ENCODE peak calls at places on chromosomes 1 and 21, in six cellular contexts. K, R, I, L, Z and N are unnamed samples. For H3K27me3, the result is how much of the 10 kb centered on the place peaks cover.

GRCh38 chr1:55232448-55233148 is 17.4 kb upstream of the USP24 start:
- DNase-seq in K (no peak), R (no peak), I (no peak), L (no peak), Z (no peak), N (no peak)

GRCh38 chr1:220272841-220273090 is 513 bp upstream of the RAB3GAP2 start:
- DNase-seq in K (no peak), R (no peak), I (no peak), L (no peak), Z (no peak), N (no peak)

GRCh38 chr1:20266642-20267041 is 24.0 kb upstream of the VWA5B1 start:
- DNase-seq in K (no peak), R (no peak), I (no peak), L (no peak), Z (no peak), N (no peak)

GRCh38 chr1:211928993-211929637 is 98.6 kb upstream of the LPGAT1 start:
- DNase-seq in K (no peak), R (no peak), I (no peak), L (no peak), Z (no peak), N (no peak)

GRCh38 chr21:45873866-45874265 is 107.7 kb upstream of the COL6A1 start:
- DNase-seq in K (peak), R (no peak), I (no peak), L (no peak), Z (no peak), N (no peak)

GRCh38 chr1:177171536-177172123 is 872 bp downstream of the BRINP2 start:
- DNase-seq in K (no peak), R (no peak), I (no peak), L (no peak), Z (no peak), N (no peak)

GRCh38 chr1:100626397-100626796 is 88.5 kb downstream of the GPR88 start:
- DNase-seq in K (no peak), R (no peak), I (no peak), L (no peak), Z (peak), N (no peak)

GRCh38 chr1:25534389-25534788 is 9.0 kb upstream of the LDLRAP1 start:
- DNase-seq in K (no peak), R (no peak), I (no peak), L (no peak), Z (no peak), N (no peak)

GRCh38 chr1:68495968-68496679 is 758 bp downstream of the DEPDC1 start:
- DNase-seq in K (no peak), R (no peak), I (no peak), L (no peak), Z (no peak), N (no peak)

GRCh38 chr1:72516264-72516663 is 233.9 kb upstream of the NEGR1 start:
- DNase-seq in K (no peak), R (no peak), I (no peak), L (no peak), Z (no peak), N (no peak)

GRCh38 chr1:25619101-25619890 is 2.7 kb downstream of the MAN1C1 start:
- DNase-seq in K (no peak), R (no peak), I (peak), L (peak), Z (no peak), N (no peak)

GRCh38 chr21:35258521-35258920 is 209.4 kb upstream of the RUNX1 start:
- DNase-seq in K (no peak), R (no peak), I (no peak), L (no peak), Z (no peak), N (no peak)

GRCh38 chr1:25649505-25650218 is 33.1 kb downstream of the MAN1C1 start:
- DNase-seq in K (no peak), R (peak), I (no peak), L (no peak), Z (no peak), N (no peak)

GRCh38 chr1:178495158-178495557 is 1.6 kb downstream of the CLEC20A start:
- DNase-seq in K (no peak), R (no peak), I (no peak), L (no peak), Z (no peak), N (no peak)

GRCh38 chr1:117060441-117061317 is 553 bp downstream of the TTF2 start:
- DNase-seq in K (no peak), R (peak), I (no peak), L (no peak), Z (peak), N (no peak)

GRCh38 chr1:13228343-13228781 is 2.4 kb upstream of the PRAMEF18 start:
- DNase-seq in K (no peak), R (no peak), I (no peak), L (no peak), Z (no peak), N (no peak)

GRCh38 chr1:205518616-205519540 is 14.4 kb downstream of the CDK18 start:
- DNase-seq in K (no peak), R (no peak), I (peak), L (no peak), Z (no peak), N (no peak)

GRCh38 chr1:55262822-55263221 is 47.7 kb upstream of the USP24 start:
- DNase-seq in K (no peak), R (no peak), I (no peak), L (no peak), Z (peak), N (no peak)

GRCh38 chr1:204041232-204041767 is 31.6 kb upstream of the SOX13 start:
- DNase-seq in K (no peak), R (peak), I (peak), L (peak), Z (peak), N (no peak)

GRCh38 chr1:4016351-4017130 is 116.5 kb upstream of the C1orf174 start:
- DNase-seq in K (no peak), R (no peak), I (no peak), L (no peak), Z (no peak), N (no peak)

GRCh38 chr1:2224621-2225020 is 3.5 kb upstream of the SKI start:
- DNase-seq in K (no peak), R (peak), I (no peak), L (no peak), Z (no peak), N (no peak)

GRCh38 chr1:3174487-3175247 is 105.7 kb downstream of the PRDM16 start:
- DNase-seq in K (peak), R (peak), I (peak), L (peak), Z (peak), N (no peak)

GRCh38 chr1:216836316-216836715 is 113.1 kb upstream of the ESRRG start:
- DNase-seq in K (no peak), R (no peak), I (no peak), L (no peak), Z (no peak), N (no peak)

GRCh38 chr1:78168306-78168705 is 122.5 kb downstream of the GIPC2 start:
- DNase-seq in K (no peak), R (no peak), I (no peak), L (no peak), Z (no peak), N (no peak)

GRCh38 chr1:11759791-11760190 is 2.2 kb upstream of the C1orf167 start:
- DNase-seq in K (no peak), R (no peak), I (no peak), L (no peak), Z (no peak), N (no peak)

GRCh38 chr1:61486783-61487505 is 238.0 kb downstream of the TM2D1 start:
- DNase-seq in K (no peak), R (peak), I (no peak), L (no peak), Z (no peak), N (no peak)

GRCh38 chr21:45740088-45740440 is 96.5 kb downstream of the PCBP3 start:
- DNase-seq in K (no peak), R (no peak), I (no peak), L (no peak), Z (no peak), N (no peak)

GRCh38 chr1:25688390-25689119 is 72.0 kb downstream of the MAN1C1 start:
- DNase-seq in K (no peak), R (peak), I (peak), L (no peak), Z (peak), N (no peak)

GRCh38 chr1:91005285-91005684 is 16.6 kb downstream of the ZNF644 start:
- DNase-seq in K (no peak), R (no peak), I (no peak), L (no peak), Z (no peak), N (no peak)

GRCh38 chr1:10424034-10424433 is 6.2 kb upstream of the CENPS start:
- DNase-seq in K (peak), R (no peak), I (peak), L (peak), Z (peak), N (no peak)

GRCh38 chr1:165527251-165527650 is 16.5 kb upstream of the LRRC52 start:
- DNase-seq in K (no peak), R (no peak), I (no peak), L (no peak), Z (no peak), N (no peak)

GRCh38 chr21:45539796-45540600 is 2.2 kb downstream of the SLC19A1 start:
- DNase-seq in K (peak), R (peak), I (no peak), L (peak), Z (no peak), N (peak)

GRCh38 chr1:102099916-102100315 is 103.2 kb upstream of the OLFM3 start:
- DNase-seq in K (no peak), R (no peak), I (no peak), L (no peak), Z (no peak), N (no peak)

GRCh38 chr1:102098536-102098935 is 101.8 kb upstream of the OLFM3 start:
- DNase-seq in K (no peak), R (no peak), I (no peak), L (no peak), Z (no peak), N (no peak)

GRCh38 chr1:102102276-102102780 is 105.6 kb upstream of the OLFM3 start:
- DNase-seq in K (no peak), R (no peak), I (no peak), L (no peak), Z (no peak), N (no peak)

GRCh38 chr1:102098081-102098480 is 101.4 kb upstream of the OLFM3 start:
- DNase-seq in K (no peak), R (no peak), I (no peak), L (no peak), Z (no peak), N (no peak)

GRCh38 chr1:102100666-102101065 is 103.9 kb upstream of the OLFM3 start:
- DNase-seq in K (no peak), R (no peak), I (no peak), L (no peak), Z (no peak), N (no peak)
- H3K27me3 ChIP-seq in K (under half), R (under half), I (under half), L (under half), Z (under half), N (under half)

DNA sequence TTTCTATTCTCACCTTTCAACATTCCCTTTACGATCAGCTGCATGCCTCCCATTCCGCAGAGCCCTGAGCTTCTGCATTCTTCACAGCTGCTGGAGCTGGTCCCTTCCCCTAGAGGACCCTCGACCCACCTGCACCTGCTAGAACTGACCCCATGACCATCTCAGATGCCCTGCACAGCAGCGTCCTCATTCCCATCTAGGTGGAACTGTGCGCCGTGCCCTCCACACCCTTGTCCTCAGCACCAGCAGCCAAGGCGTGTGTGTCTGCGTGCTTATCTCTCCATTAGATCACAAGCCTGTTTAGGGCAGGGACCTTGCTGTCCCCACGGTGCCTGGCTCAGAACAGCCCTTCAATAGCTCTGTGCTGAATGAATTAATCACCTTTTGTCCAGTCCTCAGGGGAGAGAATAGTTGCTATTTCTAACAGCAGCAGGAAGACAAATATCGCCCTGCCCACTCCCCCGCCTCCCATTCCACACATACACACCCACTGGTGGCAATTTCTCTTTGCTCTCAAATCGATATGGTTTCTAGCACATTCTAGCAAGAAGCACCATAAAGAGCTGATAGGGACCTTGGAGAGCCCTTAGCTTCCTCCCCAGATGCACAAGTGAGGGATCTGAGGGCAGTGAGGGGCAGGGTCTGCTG is 61.7 kb downstream of the KCNN3 start:
- DNase-seq in K (no peak), R (no peak), I (peak), L (peak), Z (no peak), N (no peak)
- H3K27me3 ChIP-seq in K (under half), R (under half), I (under half), L (under half), Z (under half), N (under half)

GRCh38 chr1:7376676-7377075 is 394.4 kb upstream of the VAMP3 start:
- DNase-seq in K (no peak), R (peak), I (no peak), L (no peak), Z (no peak), N (peak)

GRCh38 chr1:7380712-7381111 is 390.4 kb upstream of the VAMP3 start:
- DNase-seq in K (no peak), R (peak), I (no peak), L (peak), Z (no peak), N (peak)

GRCh38 chr1:7375781-7376660 is 395.1 kb upstream of the VAMP3 start:
- DNase-seq in K (no peak), R (peak), I (no peak), L (no peak), Z (no peak), N (peak)

GRCh38 chr1:7379445-7379971 is 391.6 kb upstream of the VAMP3 start:
- DNase-seq in K (no peak), R (peak), I (no peak), L (peak), Z (peak), N (peak)

GRCh38 chr1:7378346-7379130 is 392.6 kb upstream of the VAMP3 start:
- DNase-seq in K (no peak), R (peak), I (no peak), L (no peak), Z (no peak), N (peak)
- H3K27me3 ChIP-seq in K (under half), R (under half), I (under half), L (under half), Z (under half), N (under half)

GRCh38 chr1:201291917-201292316 is 8.6 kb downstream of the PKP1 start:
- DNase-seq in K (no peak), R (no peak), I (no peak), L (no peak), Z (no peak), N (no peak)
- H3K27me3 ChIP-seq in K (under half), R (under half), I (under half), L (half or more), Z (under half), N (under half)

GRCh38 chr1:31675761-31676160 is 28.1 kb downstream of the COL16A1 start:
- DNase-seq in K (no peak), R (no peak), I (no peak), L (no peak), Z (no peak), N (no peak)

GRCh38 chr1:31677401-31677800 is 26.4 kb downstream of the COL16A1 start:
- DNase-seq in K (no peak), R (no peak), I (no peak), L (no peak), Z (no peak), N (no peak)

GRCh38 chr1:31672988-31673387 is 28.3 kb upstream of the PEF1 start:
- DNase-seq in K (no peak), R (no peak), I (peak), L (peak), Z (no peak), N (no peak)

GRCh38 chr1:31674626-31675025 is 29.2 kb downstream of the COL16A1 start:
- DNase-seq in K (no peak), R (no peak), I (no peak), L (no peak), Z (no peak), N (no peak)

GRCh38 chr1:31675161-31675560 is 28.7 kb downstream of the COL16A1 start:
- DNase-seq in K (no peak), R (no peak), I (no peak), L (no peak), Z (no peak), N (no peak)
- H3K27me3 ChIP-seq in K (under half), R (under half), I (under half), L (under half), Z (under half), N (under half)

DNA sequence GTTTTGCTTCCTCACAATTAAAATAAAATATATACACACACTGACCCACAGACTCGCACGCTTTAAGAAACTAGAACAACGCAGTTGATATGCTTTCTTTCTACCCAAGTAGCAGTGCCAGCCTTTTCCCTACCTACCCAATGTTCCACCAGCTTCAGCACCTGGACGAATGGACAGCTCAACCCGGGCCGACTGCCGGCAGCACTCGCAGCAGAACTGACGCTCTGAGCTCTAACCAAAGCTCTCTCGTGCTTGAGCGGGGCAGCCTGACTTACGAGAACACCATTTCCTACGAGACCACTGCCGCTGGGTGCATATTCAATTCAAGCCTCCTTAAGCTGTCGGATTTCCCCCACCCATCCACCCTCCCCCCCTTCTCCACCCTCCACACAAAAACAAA is 127.4 kb upstream of the DPYD start:
- DNase-seq in K (peak), R (peak), I (peak), L (peak), Z (peak), N (no peak)
- H3K27me3 ChIP-seq in K (under half), R (under half), I (half or more), L (half or more), Z (under half), N (under half)

DNA sequence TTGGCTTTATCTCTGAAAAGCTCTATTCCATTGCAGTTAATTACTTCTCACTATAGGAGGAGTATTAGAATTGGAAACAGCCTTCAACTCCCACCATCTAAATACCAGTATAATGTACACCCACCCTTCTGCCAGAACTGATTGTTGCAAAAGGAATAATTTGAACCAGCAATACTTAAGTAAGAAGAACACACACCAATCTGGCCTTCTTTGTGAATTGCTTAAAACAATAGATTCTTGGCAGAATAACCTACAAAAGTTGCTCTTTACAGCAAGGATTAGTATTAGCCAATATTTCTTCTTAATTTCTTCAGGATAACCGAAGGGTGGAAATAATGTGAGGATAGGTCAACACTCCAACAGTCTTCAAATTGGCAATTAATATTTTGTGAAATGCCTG is 54.9 kb upstream of the ADAMTS5 start:
- DNase-seq in K (no peak), R (no peak), I (no peak), L (no peak), Z (no peak), N (no peak)
- H3K27me3 ChIP-seq in K (under half), R (under half), I (under half), L (under half), Z (under half), N (under half)

DNA sequence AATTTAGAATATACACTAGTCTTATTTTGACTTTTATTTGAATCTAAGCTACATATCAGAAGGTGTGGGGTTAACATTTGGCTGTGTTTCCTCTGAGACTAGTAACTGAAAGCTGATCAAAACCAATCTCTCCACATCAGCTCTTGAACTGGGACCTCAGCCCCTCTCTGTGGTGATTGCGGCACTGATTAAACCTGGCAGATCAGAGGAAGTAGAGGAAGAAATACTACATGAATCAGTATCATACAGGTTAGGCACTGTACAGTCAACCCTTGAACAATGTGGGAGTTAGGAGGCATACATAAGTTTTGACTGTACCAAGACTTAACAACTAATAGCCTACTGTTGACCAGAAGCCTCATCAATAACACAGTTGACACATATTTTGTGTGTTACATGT is 122.5 kb upstream of the C1orf87 start:
- DNase-seq in K (no peak), R (no peak), I (no peak), L (no peak), Z (no peak), N (no peak)
- H3K27me3 ChIP-seq in K (under half), R (under half), I (under half), L (under half), Z (under half), N (under half)